ENCODE peak calls at places on chromosomes 1 and 21, in five cellular contexts. Z is K562, O is H1, H is GM12878, Q is HepG2. K is an unnamed sample.

GRCh38 chr1:27011058-27011764 is 1.4 kb downstream of the TENT5B start:
- DNase-seq in H (no peak), Z (peak), O (no peak), Q (no peak), K (no peak)

GRCh38 chr1:227938276-227938675 is 9.5 kb downstream of the WNT9A start:
- DNase-seq in Q (no peak), Z (no peak), H (no peak), O (no peak), K (no peak)

GRCh38 chr1:21241761-21242581 is 48.3 kb downstream of the ECE1 start:
- DNase-seq in Q (no peak), Z (no peak), O (no peak), H (no peak), K (no peak)

GRCh38 chr1:231625975-231626534 is 535 bp upstream of the DISC1 start:
- DNase-seq in O (no peak), Z (no peak), Q (no peak), H (no peak), K (no peak)

GRCh38 chr1:19688041-19688842 is 23.6 kb downstream of the HTR6 start:
- DNase-seq in Z (no peak), Q (no peak), H (no peak), O (no peak), K (no peak)

GRCh38 chr1:232143315-232143886 is 486.5 kb downstream of the SIPA1L2 start:
- DNase-seq in H (no peak), Z (no peak), Q (no peak), O (no peak), K (no peak)

GRCh38 chr21:31447477-31447876 is 103.4 kb upstream of the TIAM1 start:
- DNase-seq in Z (no peak), Q (no peak), H (no peak), O (no peak), K (no peak)

GRCh38 chr1:212915245-212916091 is 34.9 kb upstream of the VASH2 start:
- DNase-seq in Z (peak), O (no peak), Q (peak), H (no peak), K (no peak)

GRCh38 chr1:241622708-241623107 is 17.5 kb downstream of the CHML start:
- DNase-seq in O (no peak), Z (no peak), Q (no peak), H (no peak), K (no peak)

GRCh38 chr1:241356519-241357365 is at the start of gene RGS7:
- DNase-seq in Z (no peak), Q (peak), H (no peak), O (no peak), K (no peak)

GRCh38 chr1:223031690-223032601 is 111.1 kb downstream of the TLR5 start:
- DNase-seq in O (no peak), Q (no peak), Z (no peak), H (no peak), K (no peak)

DNA sequence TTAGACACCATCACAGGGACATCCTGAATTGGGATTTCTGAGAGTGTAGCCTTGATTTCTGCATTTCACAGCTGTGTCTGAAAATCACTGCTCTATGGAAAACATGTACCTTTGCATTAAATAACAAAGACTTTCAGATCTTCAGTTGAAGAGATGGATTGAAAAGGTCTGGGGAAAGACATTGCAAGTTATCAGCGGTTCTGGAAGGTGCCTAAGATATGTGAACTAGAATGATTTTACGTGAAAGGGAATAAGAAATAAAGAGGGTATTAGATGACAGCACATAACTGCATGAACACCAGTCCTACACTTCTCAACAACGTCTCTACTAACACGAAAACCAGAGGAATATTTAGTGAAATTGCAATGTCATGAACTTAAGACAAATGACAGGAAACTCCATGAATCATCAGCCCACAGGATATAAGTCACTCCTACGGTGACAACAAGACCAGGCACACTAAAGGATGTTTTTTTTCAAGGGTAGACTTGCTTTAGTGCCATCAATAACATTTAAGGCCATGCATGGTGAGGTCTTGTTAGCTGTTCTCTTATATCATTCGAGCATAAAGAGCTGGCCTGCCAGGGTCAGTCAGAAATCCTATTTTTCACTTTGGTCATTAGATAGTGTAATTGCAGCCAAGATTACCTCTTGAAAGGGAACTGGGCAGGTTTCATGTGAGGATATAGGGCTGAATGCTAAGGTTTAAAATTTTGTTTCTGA is 283.1 kb downstream of the GRIK1 start:
- DNase-seq in O (no peak), Z (peak), Q (no peak), H (no peak), K (no peak)
- TF ChIP-seq POLR2AphosphoS5 in O (no peak), Z (peak), Q (no peak), H (no peak), K (no peak)

DNA sequence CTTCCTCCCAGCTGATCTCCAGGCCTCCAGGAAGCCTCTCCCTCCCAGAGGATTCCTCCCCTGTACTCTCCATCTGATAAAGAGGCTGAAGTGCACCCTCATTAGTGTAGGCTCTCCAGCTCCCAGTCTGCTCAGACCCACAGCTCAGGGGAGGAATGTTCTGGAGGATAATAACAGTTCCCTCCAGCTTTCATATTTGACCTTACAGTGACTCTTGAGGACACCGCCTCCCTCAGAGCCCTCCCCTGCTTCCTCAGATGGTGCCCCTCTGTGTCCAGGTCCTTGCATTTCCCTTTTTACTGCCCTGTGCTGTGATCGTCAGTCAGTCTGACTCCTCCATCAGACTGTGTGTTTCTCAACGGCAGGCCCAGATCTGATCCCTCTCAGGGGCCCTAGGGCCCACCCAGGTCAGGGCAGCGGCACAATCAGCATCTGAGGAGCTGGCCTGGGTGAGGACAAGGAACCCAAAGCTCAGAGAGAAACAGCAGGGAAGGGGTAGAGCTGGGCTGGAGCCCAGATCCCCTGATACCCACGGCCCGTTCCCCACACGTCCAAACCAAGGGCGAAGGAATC is 1.1 kb upstream of the SHISAL2A start:
- DNase-seq in H (no peak), Q (no peak), Z (no peak), O (no peak), K (no peak)
- H3K4me3 ChIP-seq in H (no peak), Q (no peak), Z (no peak), O (no peak), K (no peak)

DNA sequence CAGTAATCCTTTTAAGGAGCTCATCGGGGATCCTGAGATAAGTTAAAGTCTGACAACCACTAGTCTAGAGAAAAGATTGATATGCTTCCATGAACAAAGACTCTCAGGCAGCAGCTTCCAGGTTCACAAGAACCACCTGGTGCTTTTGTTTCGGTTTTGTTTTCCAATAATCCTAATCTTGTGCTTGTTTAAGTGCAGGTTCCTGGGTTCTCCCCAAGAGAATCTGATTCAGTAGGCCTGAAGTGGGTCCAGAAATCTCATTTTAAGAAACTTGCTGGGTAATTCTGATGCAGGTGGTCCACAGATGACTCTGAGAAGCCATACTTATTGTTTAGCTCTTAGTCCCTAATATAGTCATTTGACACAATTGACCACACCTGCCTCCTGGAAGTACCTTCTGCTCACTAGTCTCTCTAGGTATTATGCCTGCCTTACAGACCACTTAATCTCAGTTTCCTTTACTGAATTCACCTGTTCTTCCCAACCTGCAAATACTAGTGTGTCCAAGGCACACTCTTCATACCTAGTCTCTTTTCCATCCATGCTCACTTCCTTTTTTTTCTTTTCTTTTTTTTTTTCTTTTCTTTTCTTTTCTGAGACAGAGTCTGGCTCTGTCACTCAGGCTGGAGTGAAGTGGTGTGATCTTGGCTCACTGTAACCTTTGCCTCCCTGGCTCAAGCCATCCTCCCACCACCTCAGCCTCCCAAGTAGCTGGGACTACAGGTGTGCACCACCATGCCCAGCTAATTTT is 20.5 kb upstream of the FRRS1 start:
- DNase-seq in H (peak), Z (no peak), Q (no peak), O (no peak), K (no peak)
- H3K9ac ChIP-seq in H (peak), Z (no peak), Q (no peak), O (no peak), K (no peak)

GRCh38 chr1:94865369-94865768 is 45.2 kb downstream of the SLC44A3 start:
- DNase-seq in Q (no peak), H (no peak), Z (no peak), O (no peak), K (no peak)

GRCh38 chr1:94866178-94866822 is 46.1 kb downstream of the SLC44A3 start:
- DNase-seq in H (no peak), O (no peak), Z (no peak), Q (no peak), K (no peak)

GRCh38 chr1:94863919-94864318 is 43.8 kb downstream of the SLC44A3 start:
- DNase-seq in H (no peak), Q (peak), O (no peak), Z (no peak), K (no peak)

GRCh38 chr1:94863297-94863911 is 43.2 kb downstream of the SLC44A3 start:
- DNase-seq in Z (no peak), Q (no peak), H (no peak), O (no peak), K (no peak)

DNA sequence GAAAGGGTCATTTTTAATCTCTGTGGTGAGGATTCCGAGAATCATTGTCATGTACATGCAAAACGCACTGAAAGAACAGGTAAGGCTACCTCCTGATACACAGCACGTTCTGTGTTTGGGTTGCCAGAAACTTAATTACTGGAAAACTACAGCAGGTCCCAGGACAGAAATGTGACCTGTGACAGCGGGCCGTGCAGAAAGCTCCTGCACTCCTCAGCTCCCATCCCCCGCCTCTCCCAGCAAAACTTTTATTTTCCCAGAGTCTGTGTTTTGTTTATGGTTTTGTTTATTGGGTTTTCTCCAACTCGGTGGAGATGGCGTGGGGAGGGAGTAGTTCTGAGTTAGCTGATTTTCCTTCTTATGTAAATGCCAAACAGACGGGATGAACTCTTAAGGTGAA is 44.7 kb downstream of the SLC44A3 start:
- DNase-seq in Z (no peak), H (no peak), O (no peak), Q (no peak), K (no peak)
- TF ChIP-seq POLR2AphosphoS5 in Z (no peak), H (no peak), O (no peak), Q (no peak), K (no peak)